ENCODE peak calls at places on chromosomes 16 and 17, in nine cellular contexts. One of them, this sample, is unnamed.
A peak's percentile ranks its signal among the peaks of the same experiment; 100 is the strongest.

GRCh38 chr16:15708997-15709396 is 59.0 kb downstream of the NDE1 start:
- DNase-seq in skeletal muscle cell: no peak
- DNase-seq in lower lobe of right lung: no peak
- DNase-seq in activated naive CD4-positive, alpha-beta T cell: no peak
- DNase-seq in non-pigmented ciliary epithelial cell: no peak
- DNase-seq in omental fat pad: no peak
- DNase-seq in NCI-H510A: no peak
- DNase-seq in lower leg skin: no peak
- DNase-seq in ELR: no peak
- DNase-seq in this sample: no peak

GRCh38 chr17:56290486-56291118 is 137.3 kb downstream of the ANKFN1 start:
- DNase-seq in skeletal muscle cell: no peak
- DNase-seq in activated naive CD4-positive, alpha-beta T cell: no peak
- DNase-seq in lower lobe of right lung: no peak
- DNase-seq in ELR: peak; percentile 23
- DNase-seq in lower leg skin: no peak
- DNase-seq in omental fat pad: no peak
- DNase-seq in NCI-H510A: no peak
- DNase-seq in non-pigmented ciliary epithelial cell: no peak
- DNase-seq in this sample: no peak

GRCh38 chr17:20142268-20142667 is 133.1 kb downstream of the SPECC1 start:
- DNase-seq in non-pigmented ciliary epithelial cell: no peak
- DNase-seq in lower lobe of right lung: no peak
- DNase-seq in NCI-H510A: no peak
- DNase-seq in ELR: no peak
- DNase-seq in skeletal muscle cell: no peak
- DNase-seq in omental fat pad: no peak
- DNase-seq in lower leg skin: peak; percentile 15
- DNase-seq in activated naive CD4-positive, alpha-beta T cell: no peak
- DNase-seq in this sample: no peak

GRCh38 chr16:64132686-64133085 is 989.2 kb downstream of the CDH11 start:
- DNase-seq in omental fat pad: no peak
- DNase-seq in activated naive CD4-positive, alpha-beta T cell: no peak
- DNase-seq in ELR: no peak
- DNase-seq in lower leg skin: no peak
- DNase-seq in NCI-H510A: no peak
- DNase-seq in non-pigmented ciliary epithelial cell: no peak
- DNase-seq in lower lobe of right lung: no peak
- DNase-seq in skeletal muscle cell: peak; percentile 44
- DNase-seq in this sample: no peak

GRCh38 chr16:63361032-63361624 is 1324.9 kb upstream of the CDH8 start:
- DNase-seq in lower lobe of right lung: no peak
- DNase-seq in non-pigmented ciliary epithelial cell: peak; percentile 30
- DNase-seq in skeletal muscle cell: peak; percentile 10
- DNase-seq in NCI-H510A: no peak
- DNase-seq in activated naive CD4-positive, alpha-beta T cell: no peak
- DNase-seq in ELR: peak; percentile 49
- DNase-seq in lower leg skin: no peak
- DNase-seq in omental fat pad: no peak
- DNase-seq in this sample: no peak

GRCh38 chr17:910503-911194 is 68.9 kb downstream of the NXN start:
- DNase-seq in omental fat pad: no peak
- DNase-seq in lower lobe of right lung: no peak
- DNase-seq in NCI-H510A: no peak
- DNase-seq in activated naive CD4-positive, alpha-beta T cell: no peak
- DNase-seq in skeletal muscle cell: no peak
- DNase-seq in lower leg skin: no peak
- DNase-seq in non-pigmented ciliary epithelial cell: no peak
- DNase-seq in ELR: peak; percentile 52
- DNase-seq in this sample: no peak

GRCh38 chr17:63768433-63768832 is 5.0 kb downstream of the CCDC47 start:
- DNase-seq in omental fat pad: no peak
- DNase-seq in NCI-H510A: no peak
- DNase-seq in activated naive CD4-positive, alpha-beta T cell: no peak
- DNase-seq in lower leg skin: no peak
- DNase-seq in ELR: no peak
- DNase-seq in non-pigmented ciliary epithelial cell: no peak
- DNase-seq in lower lobe of right lung: no peak
- DNase-seq in skeletal muscle cell: no peak
- DNase-seq in this sample: peak; percentile 16

GRCh38 chr17:83053779-83054451 is 25.5 kb upstream of the METRNL start:
- DNase-seq in NCI-H510A: no peak
- DNase-seq in activated naive CD4-positive, alpha-beta T cell: no peak
- DNase-seq in ELR: no peak
- DNase-seq in skeletal muscle cell: no peak
- DNase-seq in lower lobe of right lung: peak; percentile 81
- DNase-seq in omental fat pad: no peak
- DNase-seq in lower leg skin: peak; percentile 92
- DNase-seq in non-pigmented ciliary epithelial cell: no peak
- DNase-seq in this sample: peak; percentile 78

GRCh38 chr16:55832788-55833583 is at the start of gene CES1:
- DNase-seq in skeletal muscle cell: no peak
- DNase-seq in activated naive CD4-positive, alpha-beta T cell: no peak
- DNase-seq in lower lobe of right lung: peak; percentile 92
- DNase-seq in non-pigmented ciliary epithelial cell: no peak
- DNase-seq in lower leg skin: peak; percentile 92
- DNase-seq in NCI-H510A: no peak
- DNase-seq in omental fat pad: no peak
- DNase-seq in ELR: no peak
- DNase-seq in this sample: peak; percentile 94

GRCh38 chr17:7579839-7580630 is 597 bp downstream of the CD68 start:
- DNase-seq in lower lobe of right lung: no peak
- DNase-seq in skeletal muscle cell: no peak
- DNase-seq in non-pigmented ciliary epithelial cell: no peak
- DNase-seq in ELR: no peak
- DNase-seq in omental fat pad: no peak
- DNase-seq in NCI-H510A: no peak
- DNase-seq in lower leg skin: no peak
- DNase-seq in activated naive CD4-positive, alpha-beta T cell: no peak
- DNase-seq in this sample: no peak

GRCh38 chr16:81635336-81635947 is 143.6 kb upstream of the PLCG2 start:
- DNase-seq in omental fat pad: no peak
- DNase-seq in skeletal muscle cell: no peak
- DNase-seq in non-pigmented ciliary epithelial cell: no peak
- DNase-seq in lower lobe of right lung: no peak
- DNase-seq in activated naive CD4-positive, alpha-beta T cell: no peak
- DNase-seq in lower leg skin: no peak
- DNase-seq in NCI-H510A: no peak
- DNase-seq in ELR: no peak
- DNase-seq in this sample: no peak

GRCh38 chr16:75591001-75591852 is 25.0 kb downstream of the GABARAPL2 start:
- DNase-seq in activated naive CD4-positive, alpha-beta T cell: no peak
- DNase-seq in lower lobe of right lung: no peak
- DNase-seq in NCI-H510A: no peak
- DNase-seq in omental fat pad: no peak
- DNase-seq in skeletal muscle cell: peak; percentile 56
- DNase-seq in ELR: no peak
- DNase-seq in lower leg skin: peak; percentile 84
- DNase-seq in non-pigmented ciliary epithelial cell: peak; percentile 41
- DNase-seq in this sample: no peak

GRCh38 chr17:41549596-41550039 is 21.5 kb upstream of the KRT19 start:
- DNase-seq in lower lobe of right lung: no peak
- DNase-seq in skeletal muscle cell: peak; percentile 24
- DNase-seq in omental fat pad: no peak
- DNase-seq in activated naive CD4-positive, alpha-beta T cell: no peak
- DNase-seq in NCI-H510A: no peak
- DNase-seq in lower leg skin: no peak
- DNase-seq in ELR: no peak
- DNase-seq in non-pigmented ciliary epithelial cell: no peak
- DNase-seq in this sample: no peak

GRCh38 chr17:29667969-29668368 is 45.3 kb upstream of the CORO6 start:
- DNase-seq in NCI-H510A: no peak
- DNase-seq in lower lobe of right lung: no peak
- DNase-seq in activated naive CD4-positive, alpha-beta T cell: no peak
- DNase-seq in omental fat pad: no peak
- DNase-seq in skeletal muscle cell: no peak
- DNase-seq in non-pigmented ciliary epithelial cell: no peak
- DNase-seq in ELR: no peak
- DNase-seq in lower leg skin: no peak
- DNase-seq in this sample: no peak

GRCh38 chr17:78315355-78316114 is 44.3 kb downstream of the SOCS3 start:
- DNase-seq in lower leg skin: peak; percentile 96
- DNase-seq in non-pigmented ciliary epithelial cell: no peak
- DNase-seq in omental fat pad: peak; percentile 88
- DNase-seq in NCI-H510A: no peak
- DNase-seq in activated naive CD4-positive, alpha-beta T cell: no peak
- DNase-seq in lower lobe of right lung: peak; percentile 76
- DNase-seq in skeletal muscle cell: peak; percentile 85
- DNase-seq in ELR: peak; percentile 98
- DNase-seq in this sample: peak; percentile 89

GRCh38 chr16:89150090-89150835 is 21.3 kb upstream of the CDH15 start:
- DNase-seq in ELR: no peak
- DNase-seq in lower leg skin: no peak
- DNase-seq in lower lobe of right lung: peak; percentile 22
- DNase-seq in omental fat pad: no peak
- DNase-seq in skeletal muscle cell: no peak
- DNase-seq in NCI-H510A: peak; percentile 61
- DNase-seq in non-pigmented ciliary epithelial cell: no peak
- DNase-seq in activated naive CD4-positive, alpha-beta T cell: no peak
- DNase-seq in this sample: peak; percentile 44

GRCh38 chr17:55093358-55093757 is 124.8 kb downstream of the STXBP4 start:
- DNase-seq in non-pigmented ciliary epithelial cell: no peak
- DNase-seq in NCI-H510A: no peak
- DNase-seq in activated naive CD4-positive, alpha-beta T cell: no peak
- DNase-seq in lower leg skin: no peak
- DNase-seq in ELR: no peak
- DNase-seq in lower lobe of right lung: no peak
- DNase-seq in skeletal muscle cell: no peak
- DNase-seq in omental fat pad: no peak
- DNase-seq in this sample: no peak

GRCh38 chr17:61316633-61317032 is 83.0 kb upstream of the TBX2 start:
- DNase-seq in skeletal muscle cell: no peak
- DNase-seq in lower leg skin: no peak
- DNase-seq in NCI-H510A: no peak
- DNase-seq in activated naive CD4-positive, alpha-beta T cell: no peak
- DNase-seq in omental fat pad: no peak
- DNase-seq in non-pigmented ciliary epithelial cell: no peak
- DNase-seq in lower lobe of right lung: no peak
- DNase-seq in ELR: no peak
- DNase-seq in this sample: no peak

GRCh38 chr16:57497121-57497520 is 10.8 kb upstream of the DOK4 start:
- DNase-seq in skeletal muscle cell: no peak
- DNase-seq in omental fat pad: no peak
- DNase-seq in lower lobe of right lung: peak; percentile 4
- DNase-seq in activated naive CD4-positive, alpha-beta T cell: no peak
- DNase-seq in non-pigmented ciliary epithelial cell: no peak
- DNase-seq in NCI-H510A: no peak
- DNase-seq in lower leg skin: no peak
- DNase-seq in ELR: no peak
- DNase-seq in this sample: no peak

GRCh38 chr16:84379008-84379730 is 10.8 kb downstream of the ATP2C2 start:
- DNase-seq in activated naive CD4-positive, alpha-beta T cell: no peak
- DNase-seq in omental fat pad: peak; percentile 7
- DNase-seq in skeletal muscle cell: no peak
- DNase-seq in lower leg skin: no peak
- DNase-seq in non-pigmented ciliary epithelial cell: no peak
- DNase-seq in lower lobe of right lung: peak; percentile 71
- DNase-seq in ELR: no peak
- DNase-seq in NCI-H510A: no peak
- DNase-seq in this sample: peak; percentile 79

GRCh38 chr16:31537362-31537921 is 9.7 kb downstream of the AHSP start:
- DNase-seq in NCI-H510A: no peak
- DNase-seq in skeletal muscle cell: no peak
- DNase-seq in activated naive CD4-positive, alpha-beta T cell: no peak
- DNase-seq in ELR: no peak
- DNase-seq in non-pigmented ciliary epithelial cell: no peak
- DNase-seq in omental fat pad: no peak
- DNase-seq in lower leg skin: peak; percentile 85
- DNase-seq in lower lobe of right lung: peak; percentile 58
- DNase-seq in this sample: peak; percentile 74

GRCh38 chr16:67278773-67279295 is 498 bp upstream of the PLEKHG4 start:
- DNase-seq in non-pigmented ciliary epithelial cell: no peak
- DNase-seq in lower leg skin: no peak
- DNase-seq in omental fat pad: no peak
- DNase-seq in ELR: peak; percentile 54
- DNase-seq in activated naive CD4-positive, alpha-beta T cell: peak; percentile 40
- DNase-seq in skeletal muscle cell: no peak
- DNase-seq in NCI-H510A: no peak
- DNase-seq in lower lobe of right lung: peak; percentile 68
- DNase-seq in this sample: no peak

GRCh38 chr16:27769561-27770222 is 219.7 kb downstream of the KATNIP start:
- DNase-seq in skeletal muscle cell: no peak
- DNase-seq in non-pigmented ciliary epithelial cell: peak; percentile 93
- DNase-seq in lower leg skin: no peak
- DNase-seq in omental fat pad: no peak
- DNase-seq in ELR: peak; percentile 90
- DNase-seq in lower lobe of right lung: peak; percentile 24
- DNase-seq in activated naive CD4-positive, alpha-beta T cell: no peak
- DNase-seq in NCI-H510A: no peak
- DNase-seq in this sample: peak; percentile 53

GRCh38 chr16:22141746-22142145 is 20.6 kb upstream of the SDR42E2 start:
- DNase-seq in skeletal muscle cell: no peak
- DNase-seq in lower lobe of right lung: no peak
- DNase-seq in ELR: peak; percentile 56
- DNase-seq in activated naive CD4-positive, alpha-beta T cell: no peak
- DNase-seq in omental fat pad: no peak
- DNase-seq in non-pigmented ciliary epithelial cell: peak; percentile 2
- DNase-seq in lower leg skin: no peak
- DNase-seq in NCI-H510A: no peak
- DNase-seq in this sample: no peak

GRCh38 chr17:33990943-33991706 is 264.0 kb upstream of the CCL2 start:
- DNase-seq in skeletal muscle cell: no peak
- DNase-seq in omental fat pad: no peak
- DNase-seq in ELR: no peak
- DNase-seq in activated naive CD4-positive, alpha-beta T cell: no peak
- DNase-seq in lower leg skin: no peak
- DNase-seq in lower lobe of right lung: no peak
- DNase-seq in non-pigmented ciliary epithelial cell: no peak
- DNase-seq in NCI-H510A: no peak
- DNase-seq in this sample: no peak

GRCh38 chr17:57084802-57085447 is at the start of gene AKAP1:
- DNase-seq in ELR: peak; percentile 97
- DNase-seq in skeletal muscle cell: peak; percentile 72
- DNase-seq in lower lobe of right lung: peak; percentile 97
- DNase-seq in activated naive CD4-positive, alpha-beta T cell: peak; percentile 69
- DNase-seq in NCI-H510A: peak; percentile 98
- DNase-seq in non-pigmented ciliary epithelial cell: no peak
- DNase-seq in lower leg skin: peak; percentile 99
- DNase-seq in omental fat pad: peak; percentile 80
- DNase-seq in this sample: peak; percentile 99

GRCh38 chr16:78257376-78257728 is 157.9 kb downstream of the WWOX start:
- DNase-seq in NCI-H510A: no peak
- DNase-seq in ELR: no peak
- DNase-seq in activated naive CD4-positive, alpha-beta T cell: no peak
- DNase-seq in lower lobe of right lung: no peak
- DNase-seq in lower leg skin: no peak
- DNase-seq in omental fat pad: no peak
- DNase-seq in non-pigmented ciliary epithelial cell: no peak
- DNase-seq in skeletal muscle cell: no peak
- DNase-seq in this sample: no peak

GRCh38 chr17:32912218-32912897 is 15.6 kb upstream of the TMEM98 start:
- DNase-seq in skeletal muscle cell: peak; percentile 31
- DNase-seq in lower leg skin: peak; percentile 89
- DNase-seq in NCI-H510A: peak; percentile 79
- DNase-seq in ELR: peak; percentile 72
- DNase-seq in omental fat pad: no peak
- DNase-seq in activated naive CD4-positive, alpha-beta T cell: no peak
- DNase-seq in lower lobe of right lung: peak; percentile 86
- DNase-seq in non-pigmented ciliary epithelial cell: no peak
- DNase-seq in this sample: peak; percentile 83

GRCh38 chr16:11128211-11129123 is 127.5 kb downstream of the SOCS1 start:
- DNase-seq in NCI-H510A: no peak
- DNase-seq in lower lobe of right lung: no peak
- DNase-seq in activated naive CD4-positive, alpha-beta T cell: no peak
- DNase-seq in omental fat pad: no peak
- DNase-seq in ELR: peak; percentile 62
- DNase-seq in lower leg skin: no peak
- DNase-seq in non-pigmented ciliary epithelial cell: no peak
- DNase-seq in skeletal muscle cell: no peak
- DNase-seq in this sample: no peak

GRCh38 chr17:66633322-66633965 is 201.5 kb upstream of the CACNG5 start:
- DNase-seq in skeletal muscle cell: peak; percentile 69
- DNase-seq in NCI-H510A: no peak
- DNase-seq in activated naive CD4-positive, alpha-beta T cell: no peak
- DNase-seq in lower lobe of right lung: no peak
- DNase-seq in non-pigmented ciliary epithelial cell: peak; percentile 24
- DNase-seq in omental fat pad: no peak
- DNase-seq in ELR: peak; percentile 45
- DNase-seq in lower leg skin: peak; percentile 0
- DNase-seq in this sample: no peak

GRCh38 chr17:39239640-39240314 is 14.0 kb upstream of the STAC2 start:
- DNase-seq in activated naive CD4-positive, alpha-beta T cell: peak; percentile 20
- DNase-seq in lower lobe of right lung: peak; percentile 72
- DNase-seq in ELR: peak; percentile 46
- DNase-seq in skeletal muscle cell: no peak
- DNase-seq in omental fat pad: no peak
- DNase-seq in lower leg skin: no peak
- DNase-seq in non-pigmented ciliary epithelial cell: no peak
- DNase-seq in NCI-H510A: peak; percentile 78
- DNase-seq in this sample: peak; percentile 84

This sample was measured in upper lobe of right lung.